ENCODE peak calls at places on chromosomes 6 and 20, in six cellular contexts. P is cardiac muscle cell, F is PC-9, Y is pons, J is activated T-cell treated with anti-CD3 and anti-CD28 coated beads for 48 hours, V is left cardiac atrium. W is an unnamed sample.

GRCh38 chr20:10637062-10637559 is 36.7 kb downstream of the JAG1 start:
- DNase-seq in J (no peak), Y (no peak), V (peak; percentile 75), F (no peak), P (no peak), W (peak; percentile 81)

GRCh38 chr6:139406577-139407343 is 32.3 kb upstream of the CITED2 start:
- DNase-seq in F (peak; percentile 33), J (no peak), P (peak; percentile 10), V (no peak), Y (no peak), W (no peak)

GRCh38 chr6:44298055-44298803 is 14.9 kb downstream of the AARS2 start:
- DNase-seq in F (no peak), J (no peak), V (no peak), P (no peak), Y (no peak), W (no peak)

GRCh38 chr6:21220271-21220987 is 373.1 kb upstream of the SOX4 start:
- DNase-seq in J (no peak), F (peak; percentile 63), P (no peak), Y (no peak), V (no peak), W (no peak)

GRCh38 chr6:146388736-146389364 is 154.8 kb upstream of the RAB32 start:
- DNase-seq in P (no peak), F (no peak), J (no peak), Y (no peak), V (no peak), W (no peak)

GRCh38 chr6:38350220-38350619 is 289.5 kb downstream of the BTBD9 start:
- DNase-seq in P (no peak), J (no peak), V (no peak), Y (no peak), F (no peak), W (no peak)

GRCh38 chr6:89650579-89650978 is 12.0 kb upstream of the LYRM2 start:
- DNase-seq in Y (no peak), F (no peak), J (no peak), P (no peak), V (no peak), W (no peak)

GRCh38 chr6:4327841-4328240 is 192.5 kb upstream of the ECI2 start:
- DNase-seq in P (no peak), F (no peak), V (no peak), J (no peak), Y (no peak), W (no peak)

GRCh38 chr6:130841128-130841728 is 14.0 kb downstream of the SMLR1 start:
- DNase-seq in J (no peak), V (no peak), Y (no peak), P (no peak), F (no peak), W (no peak)

GRCh38 chr6:131159578-131159977 is 24.3 kb downstream of the AKAP7 start:
- DNase-seq in V (no peak), F (no peak), P (no peak), J (no peak), Y (no peak), W (no peak)

GRCh38 chr6:136729832-136730231 is 62.4 kb downstream of the MAP3K5 start:
- DNase-seq in V (no peak), F (no peak), Y (no peak), J (no peak), P (no peak), W (no peak)

GRCh38 chr20:23362392-23363256 is 642 bp downstream of the GZF1 start:
- DNase-seq in V (peak; percentile 58), J (no peak), Y (peak; percentile 38), P (peak; percentile 76), F (no peak), W (peak; percentile 59)

GRCh38 chr20:62362991-62363919 is 3.9 kb downstream of the LAMA5 start:
- DNase-seq in F (peak; percentile 62), J (no peak), V (peak; percentile 30), Y (no peak), P (no peak), W (peak; percentile 54)

GRCh38 chr6:69643688-69644087 is 153.1 kb downstream of the LMBRD1 start:
- DNase-seq in P (no peak), Y (no peak), V (no peak), J (no peak), F (no peak), W (no peak)

GRCh38 chr6:85077098-85077497 is 312.7 kb upstream of the TBX18 start:
- DNase-seq in F (no peak), P (no peak), Y (peak; percentile 5), V (no peak), J (no peak), W (no peak)

GRCh38 chr6:139230421-139230840 is 61.4 kb downstream of the TXLNB start:
- DNase-seq in J (no peak), P (peak; percentile 55), F (peak; percentile 6), V (no peak), Y (peak; percentile 20), W (no peak)

GRCh38 chr20:61973515-61974356 is 91.9 kb downstream of the TAF4 start:
- DNase-seq in V (no peak), J (no peak), F (no peak), P (no peak), Y (no peak), W (no peak)

GRCh38 chr20:47686545-47686944 is 98.7 kb downstream of the SULF2 start:
- DNase-seq in V (no peak), P (no peak), J (no peak), Y (no peak), F (peak; percentile 19), W (no peak)

GRCh38 chr6:134882426-134883038 is 67.4 kb downstream of the ALDH8A1 start:
- DNase-seq in J (peak; percentile 8), F (peak; percentile 59), Y (peak; percentile 73), P (peak; percentile 57), V (peak; percentile 56), W (peak; percentile 31)

GRCh38 chr6:150751296-150751695 is 114.2 kb upstream of the MTHFD1L start:
- DNase-seq in F (no peak), V (no peak), Y (peak; percentile 83), P (no peak), J (no peak), W (no peak)

GRCh38 chr6:28980797-28981390 is 24.2 kb downstream of the ZNF311 start:
- DNase-seq in J (peak; percentile 45), Y (peak; percentile 58), F (peak; percentile 76), P (peak; percentile 85), V (peak; percentile 68), W (peak; percentile 62)

GRCh38 chr20:10467985-10468845 is 33.1 kb downstream of the SLX4IP start:
- DNase-seq in Y (no peak), J (no peak), P (no peak), V (no peak), F (no peak), W (no peak)

GRCh38 chr6:145427232-145427631 is 308.1 kb downstream of the EPM2A start:
- DNase-seq in F (no peak), J (no peak), P (no peak), Y (no peak), V (no peak), W (no peak)

GRCh38 chr6:21748343-21749063 is 155.0 kb downstream of the SOX4 start:
- DNase-seq in Y (no peak), P (no peak), J (no peak), F (no peak), V (no peak), W (no peak)

GRCh38 chr6:166073082-166073481 is 94.6 kb downstream of the TBXT start:
- DNase-seq in V (no peak), J (no peak), P (no peak), Y (no peak), F (no peak), W (peak; percentile 32)

GRCh38 chr6:82227770-82228169 is 19.8 kb downstream of the IBTK start:
- DNase-seq in J (no peak), P (no peak), V (no peak), F (no peak), Y (no peak), W (no peak)

GRCh38 chr6:142945446-142946180 is 637 bp upstream of the HIVEP2 start:
- DNase-seq in P (peak; percentile 81), Y (no peak), J (peak; percentile 52), F (peak; percentile 44), V (no peak), W (peak; percentile 86)

GRCh38 chr6:163554663-163555062 is 140.1 kb downstream of the QKI start:
- DNase-seq in F (peak; percentile 15), Y (peak; percentile 58), J (peak; percentile 38), V (peak; percentile 35), P (peak; percentile 51), W (peak; percentile 28)

GRCh38 chr6:10558575-10558974 is 37.4 kb downstream of the GCNT2 start:
- DNase-seq in F (no peak), J (no peak), V (no peak), Y (peak; percentile 63), P (peak; percentile 22), W (no peak)

W was measured in right cardiac atrium.